ENCODE peak calls at places on chromosomes 6 and 20, in six cellular contexts. One of them, this sample, is unnamed. For H3K4me1, the result is how much of the 10 kb centered on the place peaks cover.

GRCh38 chr6:404685-405423 is 13.3 kb downstream of the IRF4 start:
- DNase-seq in A549: no peak
- DNase-seq in endodermal cell: no peak
- DNase-seq in SJSA1: no peak
- DNase-seq in CD8-positive, alpha-beta T cell: no peak
- DNase-seq in CD8-positive, alpha-beta memory T cell: no peak
- DNase-seq in this sample: no peak

GRCh38 chr6:9405369-9405768 is 970.0 kb upstream of the SLC35B3 start:
- DNase-seq in A549: peak
- DNase-seq in SJSA1: peak
- DNase-seq in CD8-positive, alpha-beta T cell: no peak
- DNase-seq in CD8-positive, alpha-beta memory T cell: no peak
- DNase-seq in endodermal cell: no peak
- DNase-seq in this sample: no peak

GRCh38 chr6:35183935-35184334 is 29.8 kb upstream of the SCUBE3 start:
- DNase-seq in SJSA1: no peak
- DNase-seq in CD8-positive, alpha-beta memory T cell: no peak
- DNase-seq in CD8-positive, alpha-beta T cell: no peak
- DNase-seq in endodermal cell: no peak
- DNase-seq in A549: no peak
- DNase-seq in this sample: no peak

GRCh38 chr6:151119823-151120524 is 119.8 kb upstream of the AKAP12 start:
- DNase-seq in endodermal cell: peak
- DNase-seq in SJSA1: no peak
- DNase-seq in CD8-positive, alpha-beta T cell: no peak
- DNase-seq in CD8-positive, alpha-beta memory T cell: no peak
- DNase-seq in A549: no peak
- DNase-seq in this sample: no peak

GRCh38 chr6:39195792-39196385 is 33.4 kb downstream of the KCNK5 start:
- DNase-seq in A549: no peak
- DNase-seq in CD8-positive, alpha-beta T cell: no peak
- DNase-seq in endodermal cell: no peak
- DNase-seq in SJSA1: no peak
- DNase-seq in CD8-positive, alpha-beta memory T cell: no peak
- DNase-seq in this sample: no peak

GRCh38 chr6:131948221-131948661 is 2.9 kb downstream of the CCN2 start:
- DNase-seq in CD8-positive, alpha-beta T cell: no peak
- DNase-seq in A549: no peak
- DNase-seq in SJSA1: peak
- DNase-seq in CD8-positive, alpha-beta memory T cell: no peak
- DNase-seq in endodermal cell: no peak
- DNase-seq in this sample: no peak

GRCh38 chr6:16637635-16638034 is 123.6 kb downstream of the ATXN1 start:
- DNase-seq in SJSA1: no peak
- DNase-seq in endodermal cell: no peak
- DNase-seq in CD8-positive, alpha-beta memory T cell: no peak
- DNase-seq in A549: no peak
- DNase-seq in CD8-positive, alpha-beta T cell: no peak
- DNase-seq in this sample: no peak

GRCh38 chr6:124055986-124056385 is 252.3 kb downstream of the NKAIN2 start:
- DNase-seq in A549: no peak
- DNase-seq in endodermal cell: no peak
- DNase-seq in CD8-positive, alpha-beta T cell: no peak
- DNase-seq in CD8-positive, alpha-beta memory T cell: no peak
- DNase-seq in SJSA1: no peak
- DNase-seq in this sample: no peak

GRCh38 chr20:54342258-54342782 is 133.1 kb upstream of the DOK5 start:
- DNase-seq in endodermal cell: no peak
- DNase-seq in A549: no peak
- DNase-seq in SJSA1: no peak
- DNase-seq in CD8-positive, alpha-beta T cell: no peak
- DNase-seq in CD8-positive, alpha-beta memory T cell: no peak
- DNase-seq in this sample: no peak

GRCh38 chr6:11429577-11429976 is 108.0 kb upstream of the TMEM170B start:
- DNase-seq in SJSA1: no peak
- DNase-seq in CD8-positive, alpha-beta memory T cell: no peak
- DNase-seq in A549: no peak
- DNase-seq in CD8-positive, alpha-beta T cell: no peak
- DNase-seq in endodermal cell: peak
- DNase-seq in this sample: no peak

GRCh38 chr20:45817652-45818194 is 5.3 kb downstream of the UBE2C start:
- DNase-seq in endodermal cell: no peak
- DNase-seq in SJSA1: peak
- DNase-seq in CD8-positive, alpha-beta T cell: no peak
- DNase-seq in A549: no peak
- DNase-seq in CD8-positive, alpha-beta memory T cell: no peak
- DNase-seq in this sample: no peak

GRCh38 chr6:116564921-116565872 is 6.1 kb upstream of the RWDD1 start:
- DNase-seq in A549: no peak
- DNase-seq in SJSA1: no peak
- DNase-seq in CD8-positive, alpha-beta T cell: peak
- DNase-seq in CD8-positive, alpha-beta memory T cell: no peak
- DNase-seq in endodermal cell: no peak
- DNase-seq in this sample: no peak
- H3K4me3 ChIP-seq in A549: no peak
- H3K4me3 ChIP-seq in SJSA1: no peak
- H3K4me3 ChIP-seq in CD8-positive, alpha-beta T cell: peak
- H3K4me3 ChIP-seq in CD8-positive, alpha-beta memory T cell: no peak
- H3K4me3 ChIP-seq in endodermal cell: no peak
- H3K4me3 ChIP-seq in this sample: peak

DNA sequence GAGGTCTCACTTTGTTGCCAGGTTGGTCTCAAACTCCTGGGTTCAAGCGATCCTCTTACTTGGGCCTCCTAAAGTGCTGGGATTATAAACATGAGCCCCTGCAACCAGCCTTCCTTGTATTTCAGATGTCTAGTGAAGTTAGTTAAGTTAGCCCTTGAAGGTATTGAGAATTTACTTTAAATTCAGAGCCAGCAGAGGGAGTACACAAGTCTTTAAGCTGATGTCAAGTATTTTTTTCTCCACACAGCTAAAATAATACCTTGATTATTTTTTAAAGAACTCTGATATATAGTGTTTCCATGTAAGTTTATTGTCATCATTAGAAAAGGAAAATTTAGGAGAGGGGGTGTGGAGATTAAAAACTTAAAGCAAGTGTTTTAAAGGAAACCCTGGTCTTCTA is 9.8 kb downstream of the FOXO3 start:
- DNase-seq in endodermal cell: no peak
- DNase-seq in A549: no peak
- DNase-seq in CD8-positive, alpha-beta memory T cell: no peak
- DNase-seq in CD8-positive, alpha-beta T cell: no peak
- DNase-seq in SJSA1: no peak
- DNase-seq in this sample: no peak
- H3K4me1 ChIP-seq in endodermal cell: under half
- H3K4me1 ChIP-seq in A549: under half
- H3K4me1 ChIP-seq in CD8-positive, alpha-beta memory T cell: under half
- H3K4me1 ChIP-seq in CD8-positive, alpha-beta T cell: under half
- H3K4me1 ChIP-seq in SJSA1: under half
- H3K4me1 ChIP-seq in this sample: under half

DNA sequence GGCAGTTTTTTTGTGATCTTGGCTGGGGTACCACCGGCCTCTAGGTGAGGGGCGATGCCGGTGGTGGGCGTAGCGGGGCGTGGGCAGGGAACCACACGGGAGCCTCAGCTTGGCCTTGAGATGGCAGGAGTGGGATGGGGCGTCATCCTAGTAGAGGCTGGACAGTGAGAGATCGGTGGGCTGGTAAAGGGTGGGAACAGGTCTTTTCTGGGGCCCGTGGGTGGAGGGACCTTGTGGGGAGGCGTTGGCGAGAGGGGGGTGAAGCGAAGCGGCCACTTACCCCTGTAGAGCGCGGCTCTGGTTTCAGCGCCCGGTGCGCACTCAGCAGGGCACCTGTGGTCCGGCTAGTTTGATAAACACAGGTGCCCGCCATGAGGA is 12.0 kb downstream of the ITPR3 start:
- DNase-seq in CD8-positive, alpha-beta T cell: no peak
- DNase-seq in A549: no peak
- DNase-seq in SJSA1: no peak
- DNase-seq in CD8-positive, alpha-beta memory T cell: no peak
- DNase-seq in endodermal cell: no peak
- DNase-seq in this sample: no peak
- H3K4me3 ChIP-seq in CD8-positive, alpha-beta T cell: peak
- H3K4me3 ChIP-seq in A549: peak
- H3K4me3 ChIP-seq in SJSA1: peak
- H3K4me3 ChIP-seq in CD8-positive, alpha-beta memory T cell: peak
- H3K4me3 ChIP-seq in endodermal cell: peak
- H3K4me3 ChIP-seq in this sample: no peak

GRCh38 chr6:17700421-17701416 is 6.0 kb downstream of the NUP153 start:
- DNase-seq in CD8-positive, alpha-beta memory T cell: no peak
- DNase-seq in A549: no peak
- DNase-seq in CD8-positive, alpha-beta T cell: no peak
- DNase-seq in SJSA1: no peak
- DNase-seq in endodermal cell: peak
- DNase-seq in this sample: no peak

GRCh38 chr6:17706580-17707370 is at the start of gene NUP153:
- DNase-seq in CD8-positive, alpha-beta T cell: peak
- DNase-seq in SJSA1: peak
- DNase-seq in A549: peak
- DNase-seq in endodermal cell: peak
- DNase-seq in CD8-positive, alpha-beta memory T cell: peak
- DNase-seq in this sample: peak

GRCh38 chr6:17705428-17705777 is 1.3 kb downstream of the NUP153 start:
- DNase-seq in A549: peak
- DNase-seq in CD8-positive, alpha-beta T cell: no peak
- DNase-seq in endodermal cell: peak
- DNase-seq in SJSA1: no peak
- DNase-seq in CD8-positive, alpha-beta memory T cell: no peak
- DNase-seq in this sample: peak

GRCh38 chr6:17705778-17706579 is 746 bp downstream of the NUP153 start:
- DNase-seq in SJSA1: peak
- DNase-seq in A549: peak
- DNase-seq in CD8-positive, alpha-beta memory T cell: peak
- DNase-seq in CD8-positive, alpha-beta T cell: peak
- DNase-seq in endodermal cell: peak
- DNase-seq in this sample: peak

GRCh38 chr6:17703256-17703694 is 3.5 kb downstream of the NUP153 start:
- DNase-seq in CD8-positive, alpha-beta T cell: no peak
- DNase-seq in endodermal cell: peak
- DNase-seq in CD8-positive, alpha-beta memory T cell: no peak
- DNase-seq in SJSA1: peak
- DNase-seq in A549: no peak
- DNase-seq in this sample: no peak
- H3K4me1 ChIP-seq in CD8-positive, alpha-beta T cell: under half
- H3K4me1 ChIP-seq in endodermal cell: under half
- H3K4me1 ChIP-seq in CD8-positive, alpha-beta memory T cell: half or more
- H3K4me1 ChIP-seq in SJSA1: under half
- H3K4me1 ChIP-seq in A549: under half
- H3K4me1 ChIP-seq in this sample: under half

GRCh38 chr6:8063762-8064637 is at the start of gene BLOC1S5:
- DNase-seq in CD8-positive, alpha-beta T cell: peak
- DNase-seq in endodermal cell: peak
- DNase-seq in CD8-positive, alpha-beta memory T cell: peak
- DNase-seq in A549: peak
- DNase-seq in SJSA1: peak
- DNase-seq in this sample: peak

GRCh38 chr6:8065519-8065911 is 1.3 kb upstream of the BLOC1S5 start:
- DNase-seq in CD8-positive, alpha-beta T cell: no peak
- DNase-seq in SJSA1: no peak
- DNase-seq in CD8-positive, alpha-beta memory T cell: no peak
- DNase-seq in A549: no peak
- DNase-seq in endodermal cell: no peak
- DNase-seq in this sample: no peak

GRCh38 chr6:8066108-8066507 is 1.9 kb upstream of the BLOC1S5 start:
- DNase-seq in CD8-positive, alpha-beta T cell: no peak
- DNase-seq in CD8-positive, alpha-beta memory T cell: no peak
- DNase-seq in A549: no peak
- DNase-seq in endodermal cell: peak
- DNase-seq in SJSA1: no peak
- DNase-seq in this sample: no peak

GRCh38 chr6:8061736-8062135 is 2.5 kb downstream of the BLOC1S5 start:
- DNase-seq in A549: no peak
- DNase-seq in endodermal cell: no peak
- DNase-seq in CD8-positive, alpha-beta T cell: no peak
- DNase-seq in SJSA1: no peak
- DNase-seq in CD8-positive, alpha-beta memory T cell: no peak
- DNase-seq in this sample: no peak

GRCh38 chr6:8064638-8065518 is 689 bp upstream of the BLOC1S5 start:
- DNase-seq in SJSA1: no peak
- DNase-seq in CD8-positive, alpha-beta memory T cell: no peak
- DNase-seq in CD8-positive, alpha-beta T cell: no peak
- DNase-seq in endodermal cell: peak
- DNase-seq in A549: no peak
- DNase-seq in this sample: no peak
- H3K4me3 ChIP-seq in SJSA1: peak
- H3K4me3 ChIP-seq in CD8-positive, alpha-beta memory T cell: peak
- H3K4me3 ChIP-seq in CD8-positive, alpha-beta T cell: peak
- H3K4me3 ChIP-seq in endodermal cell: peak
- H3K4me3 ChIP-seq in A549: peak
- H3K4me3 ChIP-seq in this sample: peak

GRCh38 chr20:23084845-23085355 is 1.2 kb downstream of the CD93 start:
- DNase-seq in A549: no peak
- DNase-seq in CD8-positive, alpha-beta T cell: no peak
- DNase-seq in CD8-positive, alpha-beta memory T cell: no peak
- DNase-seq in SJSA1: no peak
- DNase-seq in endodermal cell: no peak
- DNase-seq in this sample: no peak
- H3K4me1 ChIP-seq in A549: under half
- H3K4me1 ChIP-seq in CD8-positive, alpha-beta T cell: under half
- H3K4me1 ChIP-seq in CD8-positive, alpha-beta memory T cell: under half
- H3K4me1 ChIP-seq in SJSA1: under half
- H3K4me1 ChIP-seq in endodermal cell: under half
- H3K4me1 ChIP-seq in this sample: under half